ENCODE peak calls at places on chromosome X, in nine cellular contexts. O is IMR-90, A is HCT116, Z is hepatocyte, H is OCI-LY7, J is PC-9, T is mesenchymal stem cell, M is endothelial cell of umbilical vein, P is PC-3. W is an unnamed sample.

GRCh38 chrX:104565791-104566687 is at the start of gene IL1RAPL2:
- DNase-seq in T (peak; percentile 20), A (no peak), H (no peak), P (peak; percentile 81), O (no peak), Z (peak; percentile 66), M (no peak), J (peak; percentile 74), W (peak; percentile 34)

GRCh38 chrX:137041329-137041728 is 7.5 kb upstream of the GPR101 start:
- DNase-seq in O (no peak), T (no peak), M (no peak), J (no peak), P (peak; percentile 68), A (no peak), H (no peak), Z (no peak), W (no peak)

GRCh38 chrX:99603076-99603814 is 806.8 kb downstream of the PCDH19 start:
- DNase-seq in T (no peak), Z (no peak), H (no peak), P (no peak), A (no peak), M (no peak), J (no peak), O (no peak), W (no peak)

GRCh38 chrX:108537005-108537404 is 97.4 kb downstream of the COL4A5 start:
- DNase-seq in P (peak; percentile 73), M (peak; percentile 47), T (peak; percentile 49), J (peak; percentile 8), O (peak; percentile 38), A (peak; percentile 13), Z (peak; percentile 50), H (peak; percentile 24), W (peak; percentile 54)

GRCh38 chrX:48897621-48898306 is at the start of the genes PQBP1 and TIMM17B:
- DNase-seq in J (peak; percentile 77), H (peak; percentile 96), P (peak; percentile 97), A (peak; percentile 93), O (peak; percentile 96), M (peak; percentile 96), T (peak; percentile 97), Z (peak; percentile 94), W (peak; percentile 95)

GRCh38 chrX:1618689-1619088 is 3.8 kb downstream of the ASMT start:
- DNase-seq in H (no peak), Z (no peak), T (no peak), M (no peak), P (no peak), A (no peak), J (no peak), O (no peak), W (no peak)

GRCh38 chrX:8971116-8971515 is 62.8 kb downstream of the FAM9B start:
- DNase-seq in A (peak; percentile 13), T (peak; percentile 62), O (peak; percentile 67), J (no peak), Z (peak; percentile 33), H (peak; percentile 22), P (peak; percentile 79), M (peak; percentile 48), W (peak; percentile 55)

GRCh38 chrX:15602761-15603160 is 2.0 kb upstream of the ACE2 start:
- DNase-seq in M (no peak), O (no peak), P (no peak), Z (no peak), A (no peak), H (no peak), J (no peak), T (no peak), W (no peak)

GRCh38 chrX:69718102-69718501 is 102.2 kb downstream of the EDA start:
- DNase-seq in J (no peak), H (no peak), P (no peak), A (no peak), O (no peak), Z (no peak), T (no peak), M (no peak), W (no peak)

GRCh38 chrX:13491061-13491460 is 78.3 kb upstream of the EGFL6 start:
- DNase-seq in P (no peak), J (no peak), M (no peak), Z (no peak), A (no peak), H (no peak), O (no peak), T (no peak), W (no peak)

GRCh38 chrX:68307767-68308166 is 125.5 kb downstream of the OPHN1 start:
- DNase-seq in O (peak; percentile 75), H (no peak), A (peak; percentile 12), J (peak; percentile 9), P (peak; percentile 96), T (peak; percentile 63), M (no peak), Z (no peak), W (peak; percentile 79)

GRCh38 chrX:17206584-17206983 is 168.4 kb upstream of the NHS start:
- DNase-seq in A (no peak), M (no peak), J (no peak), H (no peak), O (no peak), Z (no peak), P (no peak), T (no peak), W (no peak)
- H2AFZ ChIP-seq in A (no peak overlapping the region), M (no peak overlapping the region), J (no peak overlapping the region), H (no peak overlapping the region), O (no peak overlapping the region), Z (no peak overlapping the region), P (no peak overlapping the region), T (no peak overlapping the region), W (no peak overlapping the region)

GRCh38 chrX:56764153-56764974 is 35.3 kb downstream of the NBDY start:
- DNase-seq in P (peak; percentile 69), M (peak; percentile 64), T (peak; percentile 74), O (peak; percentile 87), H (peak; percentile 84), A (peak; percentile 19), Z (peak; percentile 74), J (peak; percentile 78), W (peak; percentile 75)
- H2AFZ ChIP-seq in P (no peak overlapping the region), M (no peak overlapping the region), T (no peak overlapping the region), O (peak overlapping the region; percentile 87), H (no peak overlapping the region), A (no peak overlapping the region), Z (no peak overlapping the region), J (no peak overlapping the region), W (no peak overlapping the region)

GRCh38 chrX:153972368-153973126 is at the start of gene TMEM187:
- DNase-seq in Z (peak; percentile 93), M (peak; percentile 79), A (peak; percentile 76), P (peak; percentile 91), O (peak; percentile 84), H (peak; percentile 94), T (peak; percentile 85), J (peak; percentile 93), W (peak; percentile 91)
- H2AFZ ChIP-seq in Z (peak within 1 kb of the TSS; percentile 75), M (no peak within 1 kb of the TSS), A (no peak within 1 kb of the TSS), P (peak within 1 kb of the TSS; percentile 71), O (peak within 1 kb of the TSS; percentile 99), H (no peak within 1 kb of the TSS), T (peak within 1 kb of the TSS; percentile 42), J (peak within 1 kb of the TSS; percentile 55), W (peak within 1 kb of the TSS; percentile 33)

GRCh38 chrX:38271154-38271716 is 50.6 kb upstream of the SRPX start:
- DNase-seq in O (no peak), A (no peak), Z (no peak), J (no peak), H (peak; percentile 1), T (no peak), P (no peak), M (peak; percentile 15), W (peak; percentile 14)

GRCh38 chrX:38276089-38276488 is 51.2 kb downstream of the RPGR start:
- DNase-seq in H (no peak), T (no peak), J (no peak), O (no peak), M (no peak), Z (no peak), P (no peak), A (no peak), W (no peak)

GRCh38 chrX:38277136-38277535 is 50.2 kb downstream of the RPGR start:
- DNase-seq in J (no peak), H (no peak), P (peak; percentile 46), M (no peak), T (no peak), Z (no peak), O (peak; percentile 4), A (no peak), W (no peak)

GRCh38 chrX:38275615-38276014 is 51.7 kb downstream of the RPGR start:
- DNase-seq in J (no peak), P (peak; percentile 90), H (no peak), Z (peak; percentile 7), T (peak; percentile 82), M (peak; percentile 27), A (peak; percentile 27), O (peak; percentile 93), W (peak; percentile 90)

GRCh38 chrX:38273453-38273852 is 52.8 kb upstream of the SRPX start:
- DNase-seq in M (no peak), P (no peak), J (no peak), Z (no peak), H (no peak), T (peak; percentile 59), O (peak; percentile 47), A (no peak), W (no peak)
- H2AFZ ChIP-seq in M (no peak overlapping the region), P (no peak overlapping the region), J (no peak overlapping the region), Z (no peak overlapping the region), H (no peak overlapping the region), T (no peak overlapping the region), O (no peak overlapping the region), A (no peak overlapping the region), W (no peak overlapping the region)

GRCh38 chrX:41027388-41027787 is 57.9 kb upstream of the USP9X start:
- DNase-seq in P (peak; percentile 54), T (peak; percentile 42), H (no peak), A (no peak), O (peak; percentile 76), J (peak; percentile 11), Z (peak; percentile 34), M (no peak), W (peak; percentile 75)
- H2AFZ ChIP-seq in P (no peak overlapping the region), T (no peak overlapping the region), H (no peak overlapping the region), A (no peak overlapping the region), O (no peak overlapping the region), J (no peak overlapping the region), Z (no peak overlapping the region), M (no peak overlapping the region), W (peak overlapping the region; percentile 51)

DNA sequence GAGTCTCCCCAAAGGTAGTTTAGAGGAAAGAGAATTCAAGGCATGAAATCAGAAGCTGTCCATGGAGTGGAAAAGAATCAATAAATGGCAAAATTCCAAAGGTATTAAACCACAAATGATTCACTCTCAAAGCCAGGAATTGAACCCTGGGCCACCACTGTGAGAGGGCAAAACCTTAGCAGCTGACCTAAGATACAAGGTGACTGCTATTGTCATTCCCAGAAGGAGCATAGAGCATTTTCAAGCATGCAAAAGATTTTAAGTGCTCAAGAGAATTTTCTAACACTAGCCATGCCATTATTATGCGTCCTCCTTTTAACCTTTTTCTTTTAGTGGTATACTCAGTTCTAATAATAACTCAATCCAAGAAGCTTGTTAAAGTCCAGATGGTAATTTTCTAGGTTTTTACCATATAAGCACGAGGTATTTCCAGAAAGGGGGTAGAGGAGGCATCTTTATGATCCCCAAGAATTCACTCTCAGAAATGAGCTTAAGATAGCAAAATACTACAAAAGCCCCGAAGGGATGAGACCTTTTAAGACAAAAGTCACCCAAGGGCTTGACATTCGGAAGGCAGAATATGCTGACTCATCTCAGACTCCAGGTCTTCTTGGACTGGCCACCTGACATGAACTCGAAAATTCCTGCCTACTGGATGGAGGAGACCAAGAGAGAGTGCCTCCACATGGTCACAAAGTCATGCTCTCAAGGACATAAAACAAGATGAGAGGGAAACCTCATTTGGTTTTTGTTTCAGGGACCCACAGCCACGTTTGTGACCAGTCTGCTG is 13.8 kb upstream of the PAGE5 start:
- DNase-seq in H (no peak), J (no peak), O (no peak), Z (no peak), T (no peak), P (peak; percentile 4), A (no peak), M (no peak), W (no peak)
- H2AFZ ChIP-seq in H (no peak overlapping the region), J (no peak overlapping the region), O (no peak overlapping the region), Z (no peak overlapping the region), T (no peak overlapping the region), P (no peak overlapping the region), A (no peak overlapping the region), M (no peak overlapping the region), W (no peak overlapping the region)